ENCODE peak calls at places on chromosomes 13 and 19, in seven cellular contexts. One of them, this sample, is unnamed.

GRCh38 chr19:17404015-17404414 is 1.4 kb downstream of the BST2 start:
- DNase-seq in naive thymus-derived CD4-positive, alpha-beta T cell: no peak
- DNase-seq in heart right ventricle: no peak
- DNase-seq in substantia nigra: no peak
- DNase-seq in thyroid gland: no peak
- DNase-seq in CD8-positive, alpha-beta memory T cell: no peak
- DNase-seq in thoracic aorta: no peak
- DNase-seq in this sample: no peak

GRCh38 chr19:47406711-47407416 is 12.5 kb downstream of the MEIS3 start:
- DNase-seq in naive thymus-derived CD4-positive, alpha-beta T cell: no peak
- DNase-seq in heart right ventricle: no peak
- DNase-seq in substantia nigra: no peak
- DNase-seq in thyroid gland: peak
- DNase-seq in CD8-positive, alpha-beta memory T cell: no peak
- DNase-seq in thoracic aorta: no peak
- DNase-seq in this sample: no peak

GRCh38 chr13:43264460-43264859 is 241.1 kb downstream of the DNAJC15 start:
- DNase-seq in naive thymus-derived CD4-positive, alpha-beta T cell: no peak
- DNase-seq in heart right ventricle: no peak
- DNase-seq in substantia nigra: no peak
- DNase-seq in thyroid gland: no peak
- DNase-seq in CD8-positive, alpha-beta memory T cell: no peak
- DNase-seq in thoracic aorta: no peak
- DNase-seq in this sample: no peak

GRCh38 chr19:4304509-4305252 is at the start of gene FSD1:
- DNase-seq in naive thymus-derived CD4-positive, alpha-beta T cell: peak
- DNase-seq in heart right ventricle: peak
- DNase-seq in substantia nigra: peak
- DNase-seq in thyroid gland: no peak
- DNase-seq in CD8-positive, alpha-beta memory T cell: peak
- DNase-seq in thoracic aorta: no peak
- DNase-seq in this sample: peak

GRCh38 chr13:93603043-93603442 is 376.4 kb downstream of the GPC6 start:
- DNase-seq in naive thymus-derived CD4-positive, alpha-beta T cell: no peak
- DNase-seq in heart right ventricle: no peak
- DNase-seq in substantia nigra: no peak
- DNase-seq in thyroid gland: no peak
- DNase-seq in CD8-positive, alpha-beta memory T cell: no peak
- DNase-seq in thoracic aorta: peak
- DNase-seq in this sample: no peak

GRCh38 chr19:45117167-45117594 is 24.2 kb downstream of the PPP1R37 start:
- DNase-seq in naive thymus-derived CD4-positive, alpha-beta T cell: peak
- DNase-seq in heart right ventricle: no peak
- DNase-seq in substantia nigra: no peak
- DNase-seq in thyroid gland: no peak
- DNase-seq in CD8-positive, alpha-beta memory T cell: no peak
- DNase-seq in thoracic aorta: no peak
- DNase-seq in this sample: no peak

GRCh38 chr13:20843177-20843576 is 59.4 kb downstream of the XPO4 start:
- DNase-seq in naive thymus-derived CD4-positive, alpha-beta T cell: no peak
- DNase-seq in heart right ventricle: no peak
- DNase-seq in substantia nigra: no peak
- DNase-seq in thyroid gland: no peak
- DNase-seq in CD8-positive, alpha-beta memory T cell: no peak
- DNase-seq in thoracic aorta: no peak
- DNase-seq in this sample: no peak

GRCh38 chr13:48411281-48412099 is 1.4 kb downstream of the LPAR6 start:
- DNase-seq in naive thymus-derived CD4-positive, alpha-beta T cell: peak
- DNase-seq in heart right ventricle: no peak
- DNase-seq in substantia nigra: no peak
- DNase-seq in thyroid gland: no peak
- DNase-seq in CD8-positive, alpha-beta memory T cell: no peak
- DNase-seq in thoracic aorta: no peak
- DNase-seq in this sample: no peak

GRCh38 chr19:18089726-18090125 is 3.0 kb upstream of the IL12RB1 start:
- DNase-seq in naive thymus-derived CD4-positive, alpha-beta T cell: no peak
- DNase-seq in heart right ventricle: no peak
- DNase-seq in substantia nigra: peak
- DNase-seq in thyroid gland: no peak
- DNase-seq in CD8-positive, alpha-beta memory T cell: no peak
- DNase-seq in thoracic aorta: no peak
- DNase-seq in this sample: peak

GRCh38 chr13:101258509-101258908 is 157.8 kb downstream of the NALCN start:
- DNase-seq in naive thymus-derived CD4-positive, alpha-beta T cell: no peak
- DNase-seq in heart right ventricle: no peak
- DNase-seq in substantia nigra: no peak
- DNase-seq in thyroid gland: no peak
- DNase-seq in CD8-positive, alpha-beta memory T cell: no peak
- DNase-seq in thoracic aorta: no peak
- DNase-seq in this sample: no peak

GRCh38 chr19:15820646-15821045 is 5.2 kb upstream of the OR10H1 start:
- DNase-seq in naive thymus-derived CD4-positive, alpha-beta T cell: no peak
- DNase-seq in heart right ventricle: no peak
- DNase-seq in substantia nigra: no peak
- DNase-seq in thyroid gland: no peak
- DNase-seq in CD8-positive, alpha-beta memory T cell: peak
- DNase-seq in thoracic aorta: no peak
- DNase-seq in this sample: no peak

GRCh38 chr19:37902668-37903067 is 3.7 kb downstream of the WDR87 start:
- DNase-seq in naive thymus-derived CD4-positive, alpha-beta T cell: peak
- DNase-seq in heart right ventricle: peak
- DNase-seq in substantia nigra: peak
- DNase-seq in thyroid gland: peak
- DNase-seq in CD8-positive, alpha-beta memory T cell: peak
- DNase-seq in thoracic aorta: peak
- DNase-seq in this sample: peak

GRCh38 chr19:12669272-12670158 is 2.9 kb downstream of the WDR83 start:
- DNase-seq in naive thymus-derived CD4-positive, alpha-beta T cell: peak
- DNase-seq in heart right ventricle: peak
- DNase-seq in substantia nigra: peak
- DNase-seq in thyroid gland: peak
- DNase-seq in CD8-positive, alpha-beta memory T cell: peak
- DNase-seq in thoracic aorta: no peak
- DNase-seq in this sample: peak

GRCh38 chr19:41025871-41026270 is 34.8 kb downstream of the CYP2B6 start:
- DNase-seq in naive thymus-derived CD4-positive, alpha-beta T cell: no peak
- DNase-seq in heart right ventricle: no peak
- DNase-seq in substantia nigra: no peak
- DNase-seq in thyroid gland: no peak
- DNase-seq in CD8-positive, alpha-beta memory T cell: no peak
- DNase-seq in thoracic aorta: no peak
- DNase-seq in this sample: no peak

GRCh38 chr13:95679722-95680121 is 2.8 kb downstream of the DNAJC3 start:
- DNase-seq in naive thymus-derived CD4-positive, alpha-beta T cell: no peak
- DNase-seq in heart right ventricle: no peak
- DNase-seq in substantia nigra: no peak
- DNase-seq in thyroid gland: no peak
- DNase-seq in CD8-positive, alpha-beta memory T cell: no peak
- DNase-seq in thoracic aorta: no peak
- DNase-seq in this sample: no peak

GRCh38 chr13:65461590-65461989 is 1768.5 kb downstream of the PCDH9 start:
- DNase-seq in naive thymus-derived CD4-positive, alpha-beta T cell: no peak
- DNase-seq in heart right ventricle: no peak
- DNase-seq in substantia nigra: no peak
- DNase-seq in thyroid gland: no peak
- DNase-seq in CD8-positive, alpha-beta memory T cell: no peak
- DNase-seq in thoracic aorta: no peak
- DNase-seq in this sample: no peak

GRCh38 chr13:22227895-22228294 is 557.0 kb downstream of the FGF9 start:
- DNase-seq in naive thymus-derived CD4-positive, alpha-beta T cell: no peak
- DNase-seq in heart right ventricle: no peak
- DNase-seq in substantia nigra: no peak
- DNase-seq in thyroid gland: no peak
- DNase-seq in CD8-positive, alpha-beta memory T cell: no peak
- DNase-seq in thoracic aorta: no peak
- DNase-seq in this sample: no peak

GRCh38 chr13:110238795-110239194 is 68.2 kb downstream of the COL4A1 start:
- DNase-seq in naive thymus-derived CD4-positive, alpha-beta T cell: no peak
- DNase-seq in heart right ventricle: no peak
- DNase-seq in substantia nigra: no peak
- DNase-seq in thyroid gland: no peak
- DNase-seq in CD8-positive, alpha-beta memory T cell: no peak
- DNase-seq in thoracic aorta: no peak
- DNase-seq in this sample: no peak

GRCh38 chr13:23992722-23993438 is 95.6 kb upstream of the C1QTNF9B start:
- DNase-seq in naive thymus-derived CD4-positive, alpha-beta T cell: no peak
- DNase-seq in heart right ventricle: no peak
- DNase-seq in substantia nigra: peak
- DNase-seq in thyroid gland: no peak
- DNase-seq in CD8-positive, alpha-beta memory T cell: no peak
- DNase-seq in thoracic aorta: no peak
- DNase-seq in this sample: peak

GRCh38 chr13:88908896-88909535 is 1237.8 kb downstream of the SLITRK5 start:
- DNase-seq in naive thymus-derived CD4-positive, alpha-beta T cell: no peak
- DNase-seq in heart right ventricle: no peak
- DNase-seq in substantia nigra: no peak
- DNase-seq in thyroid gland: peak
- DNase-seq in CD8-positive, alpha-beta memory T cell: no peak
- DNase-seq in thoracic aorta: no peak
- DNase-seq in this sample: no peak

GRCh38 chr19:14511245-14511625 is 7.0 kb downstream of the DNAJB1 start:
- DNase-seq in naive thymus-derived CD4-positive, alpha-beta T cell: no peak
- DNase-seq in heart right ventricle: no peak
- DNase-seq in substantia nigra: no peak
- DNase-seq in thyroid gland: no peak
- DNase-seq in CD8-positive, alpha-beta memory T cell: no peak
- DNase-seq in thoracic aorta: no peak
- DNase-seq in this sample: no peak

DNA sequence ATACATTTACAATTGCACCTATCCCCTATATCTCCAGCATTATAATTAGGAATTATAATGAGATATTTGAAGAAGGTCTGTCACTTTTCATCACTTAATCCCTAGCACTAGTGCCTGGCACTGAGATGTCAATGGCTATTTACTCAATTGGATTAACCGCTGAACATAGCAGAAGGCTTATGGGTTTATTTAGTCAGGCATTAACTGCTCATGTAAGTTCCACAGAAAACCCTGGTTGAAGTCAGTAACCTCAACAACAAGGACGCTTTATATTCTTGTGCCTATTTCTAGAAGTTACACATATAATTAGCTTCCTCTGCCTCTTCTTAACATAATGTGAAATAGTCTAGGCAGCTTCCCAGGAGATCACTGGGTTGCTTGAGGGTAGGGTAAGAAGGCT is 107.5 kb upstream of the POSTN start:
- DNase-seq in naive thymus-derived CD4-positive, alpha-beta T cell: no peak
- DNase-seq in heart right ventricle: no peak
- DNase-seq in substantia nigra: no peak
- DNase-seq in thyroid gland: no peak
- DNase-seq in CD8-positive, alpha-beta memory T cell: no peak
- DNase-seq in thoracic aorta: no peak
- DNase-seq in this sample: no peak
- H3K27ac ChIP-seq in naive thymus-derived CD4-positive, alpha-beta T cell: no peak
- H3K27ac ChIP-seq in heart right ventricle: no peak
- H3K27ac ChIP-seq in substantia nigra: no peak
- H3K27ac ChIP-seq in thyroid gland: no peak
- H3K27ac ChIP-seq in CD8-positive, alpha-beta memory T cell: no peak
- H3K27ac ChIP-seq in thoracic aorta: no peak
- H3K27ac ChIP-seq in this sample: no peak

GRCh38 chr19:50459638-50460037 is 16.7 kb upstream of the EMC10 start:
- DNase-seq in naive thymus-derived CD4-positive, alpha-beta T cell: no peak
- DNase-seq in heart right ventricle: no peak
- DNase-seq in substantia nigra: no peak
- DNase-seq in thyroid gland: no peak
- DNase-seq in CD8-positive, alpha-beta memory T cell: no peak
- DNase-seq in thoracic aorta: no peak
- DNase-seq in this sample: no peak

GRCh38 chr19:50458396-50459066 is 17.8 kb upstream of the EMC10 start:
- DNase-seq in naive thymus-derived CD4-positive, alpha-beta T cell: no peak
- DNase-seq in heart right ventricle: no peak
- DNase-seq in substantia nigra: no peak
- DNase-seq in thyroid gland: no peak
- DNase-seq in CD8-positive, alpha-beta memory T cell: no peak
- DNase-seq in thoracic aorta: no peak
- DNase-seq in this sample: no peak

GRCh38 chr19:50461066-50461875 is 15.0 kb upstream of the EMC10 start:
- DNase-seq in naive thymus-derived CD4-positive, alpha-beta T cell: peak
- DNase-seq in heart right ventricle: peak
- DNase-seq in substantia nigra: peak
- DNase-seq in thyroid gland: peak
- DNase-seq in CD8-positive, alpha-beta memory T cell: peak
- DNase-seq in thoracic aorta: no peak
- DNase-seq in this sample: peak

GRCh38 chr19:50459067-50459456 is 17.2 kb upstream of the EMC10 start:
- DNase-seq in naive thymus-derived CD4-positive, alpha-beta T cell: no peak
- DNase-seq in heart right ventricle: no peak
- DNase-seq in substantia nigra: no peak
- DNase-seq in thyroid gland: no peak
- DNase-seq in CD8-positive, alpha-beta memory T cell: no peak
- DNase-seq in thoracic aorta: no peak
- DNase-seq in this sample: no peak

GRCh38 chr19:50460161-50460765 is 16.0 kb upstream of the EMC10 start:
- DNase-seq in naive thymus-derived CD4-positive, alpha-beta T cell: no peak
- DNase-seq in heart right ventricle: no peak
- DNase-seq in substantia nigra: no peak
- DNase-seq in thyroid gland: no peak
- DNase-seq in CD8-positive, alpha-beta memory T cell: no peak
- DNase-seq in thoracic aorta: no peak
- DNase-seq in this sample: no peak
- H3K27ac ChIP-seq in naive thymus-derived CD4-positive, alpha-beta T cell: no peak
- H3K27ac ChIP-seq in heart right ventricle: no peak
- H3K27ac ChIP-seq in substantia nigra: no peak
- H3K27ac ChIP-seq in thyroid gland: no peak
- H3K27ac ChIP-seq in CD8-positive, alpha-beta memory T cell: no peak
- H3K27ac ChIP-seq in thoracic aorta: no peak
- H3K27ac ChIP-seq in this sample: no peak

GRCh38 chr13:19634129-19634740 is 776 bp downstream of the MPHOSPH8 start:
- DNase-seq in naive thymus-derived CD4-positive, alpha-beta T cell: no peak
- DNase-seq in heart right ventricle: no peak
- DNase-seq in substantia nigra: no peak
- DNase-seq in thyroid gland: peak
- DNase-seq in CD8-positive, alpha-beta memory T cell: no peak
- DNase-seq in thoracic aorta: no peak
- DNase-seq in this sample: no peak
- H3K27ac ChIP-seq in naive thymus-derived CD4-positive, alpha-beta T cell: peak
- H3K27ac ChIP-seq in heart right ventricle: peak
- H3K27ac ChIP-seq in substantia nigra: peak
- H3K27ac ChIP-seq in thyroid gland: peak
- H3K27ac ChIP-seq in CD8-positive, alpha-beta memory T cell: peak
- H3K27ac ChIP-seq in thoracic aorta: peak
- H3K27ac ChIP-seq in this sample: peak

DNA sequence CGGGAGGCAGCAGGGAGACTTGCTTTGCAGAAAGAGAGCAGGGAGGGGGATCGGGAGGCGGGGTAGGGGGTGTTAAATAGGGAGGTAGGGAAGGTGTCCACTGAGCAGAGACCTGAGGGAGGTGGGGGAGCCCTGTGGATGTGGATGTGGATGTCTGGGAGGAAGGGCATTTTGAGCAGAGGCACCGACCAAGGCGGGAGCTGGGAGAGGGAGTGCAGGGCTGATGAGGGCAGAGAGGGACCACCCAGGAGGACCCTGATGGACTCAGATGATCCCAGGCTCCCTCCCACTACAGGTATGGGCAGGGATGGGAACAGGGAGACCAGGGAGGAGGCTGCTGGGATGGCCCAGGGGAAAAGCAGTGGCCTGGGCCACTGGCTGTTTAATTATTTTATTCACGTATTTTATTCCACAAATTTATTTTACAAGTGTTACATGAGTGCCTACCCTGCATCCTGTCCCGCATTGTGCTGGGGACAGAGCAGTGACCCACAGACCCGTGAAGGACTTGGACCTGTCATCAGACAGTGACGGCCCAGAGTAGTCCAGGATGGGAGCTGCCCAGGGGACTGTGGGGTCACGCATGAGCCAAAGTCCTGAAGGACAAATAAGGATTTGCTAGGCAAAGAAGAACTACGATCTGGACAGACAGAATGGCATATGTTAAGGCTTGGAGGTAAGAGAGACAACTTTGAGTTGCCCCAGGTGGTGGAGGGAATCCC is 5.3 kb downstream of the GRAMD1A start:
- DNase-seq in naive thymus-derived CD4-positive, alpha-beta T cell: no peak
- DNase-seq in heart right ventricle: no peak
- DNase-seq in substantia nigra: no peak
- DNase-seq in thyroid gland: no peak
- DNase-seq in CD8-positive, alpha-beta memory T cell: no peak
- DNase-seq in thoracic aorta: no peak
- DNase-seq in this sample: no peak
- H3K27ac ChIP-seq in naive thymus-derived CD4-positive, alpha-beta T cell: no peak
- H3K27ac ChIP-seq in heart right ventricle: no peak
- H3K27ac ChIP-seq in substantia nigra: no peak
- H3K27ac ChIP-seq in thyroid gland: no peak
- H3K27ac ChIP-seq in CD8-positive, alpha-beta memory T cell: no peak
- H3K27ac ChIP-seq in thoracic aorta: peak
- H3K27ac ChIP-seq in this sample: no peak

This sample was measured in caudate nucleus.